ENCODE peak calls at places on chromosomes 12 and 14, in five cellular contexts. D is dorsolateral prefrontal cortex, T is left ventricle myocardium inferior, O is kidney, M is left lung. W is an unnamed sample.

GRCh38 chr12:14454098-14454907 is 88.8 kb downstream of the ATF7IP start:
- DNase-seq in D (no peak), T (no peak), O (no peak), M (no peak), W (no peak)

GRCh38 chr14:61420326-61420725 is 98.9 kb downstream of the PRKCH start:
- DNase-seq in D (no peak), T (no peak), O (no peak), M (no peak), W (no peak)

GRCh38 chr12:12224240-12224940 is 42.5 kb downstream of the LRP6 start:
- DNase-seq in D (no peak), T (no peak), O (no peak), M (no peak), W (no peak)

GRCh38 chr14:100109594-100109955 is 44.4 kb downstream of the EVL start:
- DNase-seq in D (no peak), T (no peak), O (peak), M (peak), W (peak)

GRCh38 chr14:90541076-90541634 is 144.3 kb downstream of the CALM1 start:
- DNase-seq in D (no peak), T (no peak), O (peak), M (no peak), W (peak)

GRCh38 chr14:67365476-67365875 is 5.3 kb downstream of the EIF2S1 start:
- DNase-seq in D (no peak), T (no peak), O (no peak), M (no peak), W (no peak)

GRCh38 chr12:52445876-52446275 is 6.1 kb downstream of the KRT6B start:
- DNase-seq in D (no peak), T (no peak), O (no peak), M (no peak), W (no peak)

GRCh38 chr12:53777936-53778644 is 26.3 kb upstream of the CISTR start:
- DNase-seq in D (no peak), T (no peak), O (no peak), M (no peak), W (no peak)

GRCh38 chr12:104137175-104137901 is 672 bp downstream of the NFYB start:
- DNase-seq in D (no peak), T (peak), O (peak), M (peak), W (no peak)

GRCh38 chr14:81400202-81400678 is at the start of gene STON2:
- DNase-seq in D (no peak), T (no peak), O (no peak), M (peak), W (no peak)

GRCh38 chr14:75399819-75400678 is 27.8 kb upstream of the JDP2 start:
- DNase-seq in D (peak), T (peak), O (peak), M (peak), W (no peak)

GRCh38 chr12:129911437-129912049 is 7.7 kb upstream of the TMEM132D start:
- DNase-seq in D (peak), T (peak), O (no peak), M (no peak), W (no peak)

GRCh38 chr12:12880537-12880936 is 10.8 kb upstream of the GPRC5A start:
- DNase-seq in D (no peak), T (no peak), O (no peak), M (no peak), W (no peak)

GRCh38 chr12:101018540-101018939 is 191.5 kb downstream of the SLC5A8 start:
- DNase-seq in D (no peak), T (no peak), O (no peak), M (no peak), W (no peak)

GRCh38 chr12:9694220-9694619 is 24.7 kb downstream of the CLEC2D start:
- DNase-seq in D (no peak), T (no peak), O (no peak), M (no peak), W (no peak)

DNA sequence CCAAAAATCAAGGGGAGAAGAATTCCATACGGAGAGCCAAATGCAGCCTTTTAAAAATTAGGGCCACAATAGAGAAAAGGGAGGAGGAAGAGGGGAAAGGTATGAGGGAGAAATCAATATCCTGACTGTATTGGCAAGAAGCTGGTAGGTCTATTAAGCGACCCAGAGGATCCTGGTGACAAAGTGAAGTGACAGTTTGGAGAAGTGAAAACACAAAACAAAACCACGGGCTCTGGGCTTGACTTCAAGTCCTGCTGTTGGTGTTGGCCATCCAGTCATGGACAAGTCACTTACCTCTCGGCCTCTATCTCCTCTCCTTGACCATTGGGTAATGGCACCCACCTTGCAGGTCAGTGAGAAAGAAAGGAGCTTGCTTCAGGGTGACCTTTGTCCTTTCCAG is 47.0 kb upstream of the KCNA5 start:
- DNase-seq in D (no peak), T (no peak), O (no peak), M (no peak), W (no peak)
- TF ChIP-seq CTCF in D (no peak), T (no peak), O (no peak), M (no peak), W (no peak)

GRCh38 chr12:11158885-11159444 is 12.0 kb upstream of the SMIM10L1 start:
- DNase-seq in D (no peak), T (no peak), O (no peak), M (no peak), W (no peak)
- TF ChIP-seq CTCF in D (no peak), T (no peak), O (no peak), M (no peak), W (no peak)

DNA sequence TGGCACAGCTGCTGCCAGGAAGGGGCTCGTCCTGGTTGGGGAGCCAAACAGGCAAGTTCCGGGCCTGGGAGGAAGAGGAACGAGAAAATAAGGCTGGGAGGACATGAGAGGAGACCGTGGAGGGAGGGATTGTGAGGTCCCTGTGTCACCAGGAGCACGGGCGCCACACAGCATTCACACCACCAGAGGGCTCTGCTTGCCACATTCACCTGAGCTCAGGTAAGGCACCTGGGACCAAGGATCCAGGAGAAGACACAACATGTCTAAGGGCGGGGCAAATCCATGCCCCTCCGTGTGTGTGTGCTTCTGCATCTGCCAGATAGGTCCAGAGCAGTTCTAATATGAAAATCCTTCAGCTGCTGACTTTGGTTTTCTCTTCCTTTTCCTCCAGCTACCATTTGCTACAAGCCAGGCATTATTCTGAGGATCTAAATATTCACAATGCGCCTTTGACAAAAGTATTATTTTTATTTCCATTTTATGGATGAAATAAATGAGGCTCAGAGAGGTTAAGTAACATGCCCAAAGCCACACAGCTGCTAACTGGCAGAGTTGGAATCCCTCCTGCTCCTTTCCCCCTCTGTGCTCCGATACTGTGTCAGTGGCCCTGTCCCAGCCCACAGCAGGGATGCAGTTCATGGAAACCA is 14.6 kb downstream of the RAPGEF3 start:
- DNase-seq in D (no peak), T (no peak), O (peak), M (peak), W (no peak)
- TF ChIP-seq CTCF in D (peak), T (peak), O (peak), M (peak), W (peak)

GRCh38 chr12:7834701-7835100 is 38.0 kb downstream of the SLC2A14 start:
- DNase-seq in D (no peak), T (no peak), O (no peak), M (no peak), W (no peak)

GRCh38 chr12:7835116-7835515 is 37.6 kb downstream of the SLC2A14 start:
- DNase-seq in D (no peak), T (no peak), O (no peak), M (no peak), W (no peak)

GRCh38 chr12:7835766-7836165 is 36.9 kb downstream of the SLC2A14 start:
- DNase-seq in D (no peak), T (no peak), O (no peak), M (no peak), W (no peak)

GRCh38 chr12:7833831-7834230 is 38.9 kb downstream of the SLC2A14 start:
- DNase-seq in D (no peak), T (no peak), O (no peak), M (no peak), W (no peak)

GRCh38 chr12:7832059-7832696 is 40.5 kb downstream of the SLC2A14 start:
- DNase-seq in D (no peak), T (no peak), O (no peak), M (peak), W (no peak)
- TF ChIP-seq CTCF in D (no peak), T (peak), O (peak), M (peak), W (peak)

GRCh38 chr12:16189849-16190248 is 87.6 kb downstream of the SLC15A5 start:
- DNase-seq in D (no peak), T (no peak), O (no peak), M (no peak), W (no peak)
- TF ChIP-seq CTCF in D (no peak), T (no peak), O (peak), M (no peak), W (peak)

GRCh38 chr12:43113153-43113552 is 438.9 kb downstream of the ADAMTS20 start:
- DNase-seq in D (no peak), T (no peak), O (no peak), M (no peak), W (no peak)
- TF ChIP-seq CTCF in D (no peak), T (no peak), O (no peak), M (no peak), W (peak)

DNA sequence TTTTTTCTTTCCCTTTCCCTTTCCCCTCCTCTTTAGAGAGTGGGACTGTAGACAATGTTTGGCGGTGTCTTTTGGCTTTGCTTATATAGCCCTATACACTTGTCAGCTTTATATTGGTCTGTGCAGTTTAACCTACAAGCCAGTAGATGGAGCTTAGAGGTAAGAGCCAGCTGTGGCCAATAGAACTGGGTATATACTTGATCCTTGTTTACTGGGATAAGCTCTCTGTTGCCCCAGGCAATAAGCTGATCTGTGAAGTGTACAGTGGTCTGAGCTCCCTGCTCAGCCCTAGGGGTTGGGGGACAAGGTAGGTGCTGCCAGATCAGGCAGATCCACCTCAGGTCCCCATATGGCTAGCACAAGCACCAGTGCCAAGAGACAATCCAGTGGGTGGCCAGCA is 434.1 kb downstream of the NOVA1 start:
- DNase-seq in D (no peak), T (no peak), O (no peak), M (no peak), W (no peak)
- TF ChIP-seq CTCF in D (peak), T (peak), O (peak), M (no peak), W (peak)

GRCh38 chr12:110600254-110600653 is 13.7 kb upstream of the TCTN1 start:
- DNase-seq in D (no peak), T (no peak), O (no peak), M (no peak), W (no peak)
- TF ChIP-seq CTCF in D (peak), T (peak), O (peak), M (peak), W (peak)

GRCh38 chr14:22375321-22375930 is 213.6 kb downstream of the DAD1 start:
- DNase-seq in D (no peak), T (no peak), O (no peak), M (no peak), W (no peak)
- TF ChIP-seq CTCF in D (peak), T (peak), O (peak), M (peak), W (peak)

GRCh38 chr14:53285806-53286205 is 132.7 kb upstream of the DDHD1 start:
- DNase-seq in D (no peak), T (no peak), O (no peak), M (no peak), W (no peak)
- TF ChIP-seq CTCF in D (no peak), T (no peak), O (no peak), M (no peak), W (no peak)

W was measured in chondrocyte.